ENCODE peak calls at places on chromosomes 1 and 21, in six cellular contexts. R is neural crest cell; W is AG09309; K is NCI-H748 treated with DMSO at 0.1 percent for 48 hours; S is AG10803; C is effector memory CD8-positive, alpha-beta T cell. N is an unnamed sample.

GRCh38 chr21:36141513-36141925 is 6.6 kb downstream of the CBR3 start:
- DNase-seq in W (no peak), C (peak), S (peak), K (peak), R (peak), N (peak)

GRCh38 chr1:23634840-23635642 is 56.6 kb upstream of the RPL11 start:
- DNase-seq in K (peak), R (peak), C (peak), W (peak), S (peak), N (peak)

GRCh38 chr21:16821588-16821987 is 691.3 kb upstream of the CXADR start:
- DNase-seq in W (no peak), S (peak), K (no peak), R (no peak), C (no peak), N (no peak)

GRCh38 chr1:245580651-245581050 is 425.9 kb downstream of the KIF26B start:
- DNase-seq in C (no peak), K (no peak), R (no peak), W (no peak), S (no peak), N (no peak)

GRCh38 chr1:227869851-227870305 is 54.4 kb downstream of the PRSS38 start:
- DNase-seq in W (no peak), K (no peak), C (no peak), R (no peak), S (peak), N (peak)

GRCh38 chr1:50735443-50735842 is 224.6 kb downstream of the FAF1 start:
- DNase-seq in S (peak), W (no peak), R (no peak), C (no peak), K (peak), N (no peak)

GRCh38 chr1:226736908-226737818 is 1.9 kb downstream of the ITPKB start:
- DNase-seq in W (no peak), R (peak), K (peak), S (peak), C (peak), N (no peak)

GRCh38 chr1:167057297-167057688 is 32.9 kb downstream of the GPA33 start:
- DNase-seq in C (no peak), K (peak), R (peak), W (no peak), S (peak), N (no peak)

GRCh38 chr1:14817223-14818170 is 219.0 kb downstream of the KAZN start:
- DNase-seq in S (no peak), C (no peak), K (no peak), W (no peak), R (no peak), N (no peak)

GRCh38 chr1:192539450-192540132 is 36.0 kb upstream of the RGS1 start:
- DNase-seq in W (peak), C (no peak), K (no peak), R (no peak), S (peak), N (peak)

GRCh38 chr21:41851090-41851790 is 27.9 kb downstream of the PRDM15 start:
- DNase-seq in S (no peak), R (no peak), W (no peak), K (no peak), C (no peak), N (no peak)

GRCh38 chr21:14116080-14116481 is 94.7 kb downstream of the LIPI start:
- DNase-seq in R (no peak), K (no peak), W (no peak), S (no peak), C (no peak), N (no peak)

GRCh38 chr21:42534361-42534900 is 20.8 kb downstream of the SLC37A1 start:
- DNase-seq in S (no peak), W (no peak), R (no peak), K (no peak), C (no peak), N (no peak)

GRCh38 chr1:62450301-62450700 is 13.5 kb downstream of the USP1 start:
- DNase-seq in C (no peak), R (no peak), W (no peak), K (no peak), S (no peak), N (no peak)

GRCh38 chr1:175072131-175072941 is 4.7 kb downstream of the TNN start:
- DNase-seq in C (no peak), W (peak), S (peak), K (no peak), R (no peak), N (peak)